ENCODE peak calls at places on chromosomes 5 and 9, in nine cellular contexts. U is kidney epithelial cell, L is PC-3, N is cardiac muscle cell, B is tibial artery, H is coronary artery, A is stomach, V is left ventricle myocardium inferior, K is ascending aorta. I is an unnamed sample.
A peak's percentile ranks its signal among the peaks of the same experiment; 100 is the strongest.

GRCh38 chr5:92565673-92566072 is 1015.3 kb downstream of the NR2F1-AS1 start:
- DNase-seq in U (no peak), L (no peak), N (no peak), B (no peak), H (no peak), A (no peak), V (no peak), K (no peak), I (no peak)

GRCh38 chr5:38404667-38405276 is 146.4 kb downstream of the EGFLAM start:
- DNase-seq in U (no peak), L (peak; percentile 51), N (peak; percentile 47), B (no peak), H (no peak), A (peak; percentile 36), V (no peak), K (no peak), I (peak; percentile 18)

GRCh38 chr9:124297553-124297905 is 39.8 kb downstream of the NEK6 start:
- DNase-seq in U (peak; percentile 86), L (peak; percentile 88), N (no peak), B (no peak), H (no peak), A (peak; percentile 85), V (peak; percentile 88), K (no peak), I (no peak)

GRCh38 chr9:89923961-89924504 is 319.2 kb downstream of the GADD45G start:
- DNase-seq in U (no peak), L (peak; percentile 3), N (no peak), B (no peak), H (no peak), A (peak; percentile 38), V (no peak), K (no peak), I (peak; percentile 39)

GRCh38 chr5:1730487-1730847 is 69.2 kb downstream of the MRPL36 start:
- DNase-seq in U (no peak), L (no peak), N (no peak), B (no peak), H (peak; percentile 60), A (no peak), V (no peak), K (no peak), I (no peak)

GRCh38 chr9:21974230-21974541 is 20.0 kb downstream of the CDKN2A start:
- DNase-seq in U (no peak), L (no peak), N (no peak), B (no peak), H (no peak), A (no peak), V (no peak), K (no peak), I (no peak)

GRCh38 chr9:94656976-94657375 is 17.7 kb upstream of the FBP1 start:
- DNase-seq in U (no peak), L (no peak), N (no peak), B (no peak), H (no peak), A (no peak), V (no peak), K (no peak), I (no peak)

GRCh38 chr5:181234455-181235306 is 9.0 kb downstream of the RACK1 start:
- DNase-seq in U (no peak), L (no peak), N (no peak), B (peak; percentile 53), H (no peak), A (no peak), V (no peak), K (no peak), I (no peak)

GRCh38 chr9:86550411-86550810 is 196.2 kb upstream of the TUT7 start:
- DNase-seq in U (no peak), L (no peak), N (no peak), B (no peak), H (no peak), A (no peak), V (no peak), K (no peak), I (no peak)

GRCh38 chr9:84937086-84937670 is 267.6 kb downstream of the NTRK2 start:
- DNase-seq in U (no peak), L (no peak), N (no peak), B (no peak), H (no peak), A (no peak), V (no peak), K (no peak), I (no peak)

GRCh38 chr5:114940709-114941108 is 229.0 kb downstream of the TRIM36 start:
- DNase-seq in U (no peak), L (no peak), N (no peak), B (no peak), H (no peak), A (no peak), V (no peak), K (no peak), I (no peak)

GRCh38 chr9:73780916-73781315 is 629.3 kb downstream of the ANXA1 start:
- DNase-seq in U (peak; percentile 83), L (peak; percentile 38), N (no peak), B (no peak), H (no peak), A (no peak), V (no peak), K (no peak), I (no peak)

GRCh38 chr9:73782166-73782565 is 630.5 kb downstream of the ANXA1 start:
- DNase-seq in U (no peak), L (no peak), N (no peak), B (no peak), H (no peak), A (no peak), V (no peak), K (no peak), I (no peak)
- TF ChIP-seq CTCF in U (no peak), L (no peak), N (no peak), B (no peak), H (no peak), A (no peak), V (no peak), K (no peak), I (no peak)

GRCh38 chr9:36190388-36191289 is at the start of gene CLTA:
- DNase-seq in U (peak; percentile 95), L (peak; percentile 94), N (peak; percentile 99), B (peak; percentile 98), H (peak; percentile 99), A (peak; percentile 96), V (peak; percentile 96), K (peak; percentile 91), I (peak; percentile 91)
- TF ChIP-seq CTCF in U (peak; percentile 61), L (peak; percentile 63), N (peak; percentile 62), B (peak; percentile 53), H (peak; percentile 50), A (peak; percentile 56), V (peak; percentile 62), K (peak; percentile 43), I (peak; percentile 31)

GRCh38 chr9:128150594-128151342 is 1.5 kb downstream of the LCN2 start:
- DNase-seq in U (no peak), L (no peak), N (peak; percentile 17), B (peak; percentile 63), H (no peak), A (peak; percentile 41), V (no peak), K (no peak), I (peak; percentile 28)
- TF ChIP-seq CTCF in U (peak; percentile 11), L (peak; percentile 43), N (peak; percentile 32), B (no peak), H (no peak), A (no peak), V (peak; percentile 44), K (no peak), I (peak; percentile 11)

DNA sequence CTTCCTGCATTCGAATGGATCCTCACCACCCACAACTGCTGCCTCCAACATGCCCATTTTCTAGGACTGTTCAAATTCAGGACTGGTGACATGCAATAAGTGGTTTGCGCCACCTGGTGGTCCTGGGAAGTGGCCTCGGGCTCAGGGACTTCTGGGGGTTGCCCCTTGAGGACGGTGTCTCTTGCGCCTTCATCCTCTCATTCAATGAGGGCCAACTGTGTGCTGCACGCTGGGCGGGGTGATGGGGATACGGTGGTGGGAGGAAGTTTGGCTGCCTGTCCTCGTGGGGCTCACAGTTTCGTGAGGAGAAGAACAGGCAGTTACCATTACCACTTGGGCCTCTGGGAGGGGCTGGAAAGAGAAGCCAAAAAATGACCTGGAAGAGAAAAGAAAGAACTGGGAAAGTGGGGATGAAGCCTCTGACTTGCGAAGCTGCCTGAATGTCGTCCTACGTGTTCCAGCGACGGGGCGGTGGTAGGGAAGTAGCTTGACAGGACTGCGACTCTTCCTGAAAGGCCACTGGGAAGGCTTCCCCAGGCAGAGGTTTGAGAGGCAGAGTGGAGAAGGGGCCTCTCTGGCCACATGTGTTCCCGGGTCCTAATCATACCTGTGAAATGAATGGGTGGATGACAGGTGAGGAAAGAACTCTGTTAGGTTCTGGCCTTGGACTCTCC is 49.0 kb downstream of the PSD2 start:
- DNase-seq in U (peak; percentile 35), L (peak; percentile 74), N (peak; percentile 79), B (peak; percentile 81), H (no peak), A (peak; percentile 78), V (peak; percentile 70), K (no peak), I (peak; percentile 86)
- TF ChIP-seq CTCF in U (peak; percentile 86), L (peak; percentile 90), N (peak; percentile 83), B (peak; percentile 57), H (peak; percentile 57), A (peak; percentile 56), V (peak; percentile 80), K (peak; percentile 56), I (peak; percentile 80)

DNA sequence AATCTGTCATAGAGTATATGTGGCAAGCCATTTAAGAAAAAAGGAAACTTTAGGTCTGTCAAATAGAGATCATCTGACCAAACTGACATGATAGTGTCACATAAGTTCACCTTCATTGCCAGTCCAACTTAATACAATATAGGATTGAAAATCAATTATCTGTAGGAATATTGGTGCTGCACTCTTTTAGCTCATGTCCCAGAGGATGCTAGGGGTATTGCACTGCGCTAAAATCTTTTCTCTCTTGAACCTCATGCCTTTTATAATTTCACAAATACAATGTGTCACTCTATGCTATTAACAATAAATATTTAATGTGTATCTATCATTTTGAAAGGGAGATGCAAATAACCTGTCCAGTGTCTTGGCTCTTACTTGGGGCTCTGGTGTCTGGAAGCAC is 72.4 kb upstream of the FAM120A start:
- DNase-seq in U (no peak), L (no peak), N (no peak), B (no peak), H (no peak), A (no peak), V (no peak), K (no peak), I (no peak)
- TF ChIP-seq CTCF in U (peak; percentile 14), L (peak; percentile 28), N (peak; percentile 13), B (no peak), H (no peak), A (no peak), V (no peak), K (no peak), I (peak; percentile 42)